ENCODE peak calls at places on chromosomes 2 and 18, in nine cellular contexts. D is H9; O is activated CD4-positive, alpha-beta T cell treated with anti-CD3 and anti-CD28 coated beads, Interleukin-2, amount 10 ng/mL, durations not matched to agents 7 days and 5 days; I is choroid plexus epithelial cell; U is adrenal gland; Y is endothelial cell; N is T follicular helper cell; L is left lung; S is NCI-H1417. M is an unnamed sample.
A peak's percentile ranks its signal among the peaks of the same experiment; 100 is the strongest.

GRCh38 chr2:8219631-8220393 is 462.0 kb upstream of the ID2 start:
- DNase-seq in D (no peak), O (no peak), I (no peak), U (no peak), Y (no peak), N (no peak), L (no peak), S (no peak), M (peak; percentile 18)

GRCh38 chr2:20992201-20992711 is 51.6 kb downstream of the APOB start:
- DNase-seq in D (peak; percentile 46), O (no peak), I (peak; percentile 36), U (no peak), Y (no peak), N (no peak), L (no peak), S (no peak), M (peak; percentile 20)

GRCh38 chr2:119426801-119427395 is 4.8 kb upstream of the TMEM37 start:
- DNase-seq in D (peak; percentile 29), O (no peak), I (peak; percentile 82), U (peak; percentile 89), Y (no peak), N (no peak), L (peak; percentile 87), S (no peak), M (no peak)

GRCh38 chr18:36153203-36153602 is 23.5 kb downstream of the ELP2 start:
- DNase-seq in D (no peak), O (no peak), I (peak; percentile 9), U (no peak), Y (no peak), N (no peak), L (no peak), S (no peak), M (peak; percentile 69)

GRCh38 chr2:64323192-64323591 is 130.8 kb upstream of the LGALSL start:
- DNase-seq in D (no peak), O (no peak), I (no peak), U (no peak), Y (no peak), N (no peak), L (no peak), S (no peak), M (no peak)

GRCh38 chr18:22176282-22176621 is 6.9 kb downstream of the GATA6 start:
- DNase-seq in D (no peak), O (no peak), I (no peak), U (no peak), Y (no peak), N (no peak), L (no peak), S (no peak), M (no peak)

GRCh38 chr2:263774-264492 is at the start of gene SH3YL1:
- DNase-seq in D (peak; percentile 59), O (peak; percentile 59), I (no peak), U (peak; percentile 66), Y (peak; percentile 26), N (peak; percentile 56), L (peak; percentile 78), S (peak; percentile 84), M (peak; percentile 42)

GRCh38 chr2:147989809-147990403 is 30.6 kb downstream of the ORC4 start:
- DNase-seq in D (no peak), O (peak; percentile 41), I (peak; percentile 82), U (peak; percentile 29), Y (no peak), N (peak; percentile 12), L (no peak), S (no peak), M (peak; percentile 78)

GRCh38 chr2:215364157-215365155 is 52.6 kb downstream of the ATIC start:
- DNase-seq in D (no peak), O (no peak), I (peak; percentile 45), U (no peak), Y (no peak), N (no peak), L (no peak), S (no peak), M (no peak)

GRCh38 chr18:28382215-28382879 is 205.4 kb upstream of the CDH2 start:
- DNase-seq in D (no peak), O (no peak), I (no peak), U (no peak), Y (no peak), N (no peak), L (no peak), S (no peak), M (no peak)

M was measured in GM03348.